ENCODE peak calls at places on chromosomes 5 and 9, in seven cellular contexts. P, S, K, Q, M, R and N are unnamed samples.

GRCh38 chr9:93589688-93590087 is 13.3 kb downstream of the PHF2 start:
- DNase-seq in P (peak), S (peak), K (no peak), Q (no peak), M (no peak), R (no peak), N (no peak)

GRCh38 chr9:91395553-91396470 is 27.8 kb downstream of the NFIL3 start:
- DNase-seq in P (no peak), S (peak), K (no peak), Q (peak), M (no peak), R (peak), N (peak)

GRCh38 chr5:170145462-170145861 is 39.8 kb downstream of the FOXI1 start:
- DNase-seq in P (no peak), S (no peak), K (no peak), Q (no peak), M (no peak), R (no peak), N (no peak)

GRCh38 chr9:93082841-93083411 is 13.1 kb upstream of the CARD19 start:
- DNase-seq in P (peak), S (no peak), K (no peak), Q (no peak), M (peak), R (no peak), N (no peak)

GRCh38 chr9:76895186-76895585 is 10.7 kb downstream of the PRUNE2 start:
- DNase-seq in P (no peak), S (no peak), K (no peak), Q (no peak), M (no peak), R (no peak), N (peak)

GRCh38 chr9:33924978-33925797 is 108.2 kb downstream of the UBE2R2 start:
- DNase-seq in P (peak), S (peak), K (no peak), Q (no peak), M (no peak), R (peak), N (peak)

GRCh38 chr9:121748080-121748479 is 96.6 kb downstream of the DAB2IP start:
- DNase-seq in P (no peak), S (peak), K (no peak), Q (no peak), M (no peak), R (no peak), N (no peak)

GRCh38 chr5:56683733-56684132 is 131.6 kb upstream of the MAP3K1 start:
- DNase-seq in P (no peak), S (no peak), K (no peak), Q (no peak), M (no peak), R (no peak), N (no peak)

GRCh38 chr5:116536279-116537161 is 38.1 kb downstream of the SEMA6A start:
- DNase-seq in P (no peak), S (no peak), K (no peak), Q (no peak), M (no peak), R (no peak), N (no peak)

GRCh38 chr5:14675309-14675708 is 10.8 kb downstream of the OTULIN start:
- DNase-seq in P (no peak), S (no peak), K (no peak), Q (no peak), M (no peak), R (no peak), N (no peak)

GRCh38 chr9:36941441-36941840 is 92.6 kb downstream of the PAX5 start:
- DNase-seq in P (no peak), S (no peak), K (no peak), Q (no peak), M (no peak), R (no peak), N (no peak)

GRCh38 chr5:132905938-132906337 is 32.5 kb downstream of the LEAP2 start:
- DNase-seq in P (no peak), S (no peak), K (no peak), Q (no peak), M (no peak), R (no peak), N (peak)

GRCh38 chr5:170711300-170711699 is 72.2 kb upstream of the GABRP start:
- DNase-seq in P (no peak), S (no peak), K (no peak), Q (no peak), M (no peak), R (no peak), N (no peak)

GRCh38 chr5:95843733-95844223 is 21.3 kb upstream of the GLRX start:
- DNase-seq in P (no peak), S (peak), K (no peak), Q (peak), M (no peak), R (no peak), N (no peak)

GRCh38 chr5:35855221-35855620 is 1.5 kb upstream of the IL7R start:
- DNase-seq in P (no peak), S (no peak), K (no peak), Q (peak), M (no peak), R (no peak), N (no peak)

GRCh38 chr9:135100241-135101067 is 13.0 kb downstream of the OLFM1 start:
- DNase-seq in P (no peak), S (no peak), K (no peak), Q (peak), M (no peak), R (no peak), N (no peak)

GRCh38 chr9:110329676-110330235 is 7.9 kb downstream of the TXNDC8 start:
- DNase-seq in P (no peak), S (no peak), K (no peak), Q (no peak), M (no peak), R (no peak), N (no peak)

GRCh38 chr5:56640763-56641406 is 174.5 kb upstream of the MAP3K1 start:
- DNase-seq in P (no peak), S (no peak), K (no peak), Q (no peak), M (peak), R (no peak), N (no peak)

GRCh38 chr5:6705088-6705487 is 8.1 kb upstream of the TENT4A start:
- DNase-seq in P (no peak), S (no peak), K (no peak), Q (no peak), M (no peak), R (peak), N (no peak)

GRCh38 chr9:95508242-95508967 is 8.4 kb downstream of the PTCH1 start:
- DNase-seq in P (peak), S (peak), K (no peak), Q (no peak), M (peak), R (peak), N (no peak)

GRCh38 chr9:121645853-121646807 is 5.3 kb upstream of the DAB2IP start:
- DNase-seq in P (no peak), S (no peak), K (no peak), Q (no peak), M (peak), R (no peak), N (no peak)

GRCh38 chr9:75488714-75489100 is 400.4 kb downstream of the OSTF1 start:
- DNase-seq in P (no peak), S (no peak), K (no peak), Q (no peak), M (no peak), R (no peak), N (no peak)

GRCh38 chr5:75558972-75559632 is 47.4 kb downstream of the POLK start:
- DNase-seq in P (no peak), S (no peak), K (no peak), Q (no peak), M (no peak), R (no peak), N (no peak)